ENCODE peak calls at places on chromosomes 6 and 20, in nine cellular contexts. One of them, this sample, is unnamed.

GRCh38 chr6:38352636-38353035 is 287.1 kb downstream of the BTBD9 start:
- DNase-seq in CD4-positive, alpha-beta T cell: no peak
- DNase-seq in psoas muscle: no peak
- DNase-seq in ureter: no peak
- DNase-seq in activated T-helper 1 cell treated with anti-CD3 and anti-CD28 coated beads, Interleukin-12 subunit alpha, Interleukin-12 subunit beta, Interleukin-2, Interleukin-4 antibody, amounts not matched to agents 30 ng/mL and 10 ng/mL and 1 ng/mL, durations not matched to agents 14 hours and 24 hours and 36 hours: no peak
- DNase-seq in Right ventricle myocardium inferior: no peak
- DNase-seq in GF-D8: no peak
- DNase-seq in AG09309: no peak
- DNase-seq in HS-5: no peak
- DNase-seq in this sample: no peak

GRCh38 chr6:2940851-2941250 is 30.5 kb downstream of the SERPINB6 start:
- DNase-seq in CD4-positive, alpha-beta T cell: no peak
- DNase-seq in psoas muscle: no peak
- DNase-seq in ureter: no peak
- DNase-seq in activated T-helper 1 cell treated with anti-CD3 and anti-CD28 coated beads, Interleukin-12 subunit alpha, Interleukin-12 subunit beta, Interleukin-2, Interleukin-4 antibody, amounts not matched to agents 30 ng/mL and 10 ng/mL and 1 ng/mL, durations not matched to agents 14 hours and 24 hours and 36 hours: no peak
- DNase-seq in Right ventricle myocardium inferior: no peak
- DNase-seq in GF-D8: no peak
- DNase-seq in AG09309: no peak
- DNase-seq in HS-5: no peak
- DNase-seq in this sample: no peak

GRCh38 chr20:58389324-58389967 is 417 bp downstream of the VAPB start:
- DNase-seq in CD4-positive, alpha-beta T cell: no peak
- DNase-seq in psoas muscle: no peak
- DNase-seq in ureter: no peak
- DNase-seq in activated T-helper 1 cell treated with anti-CD3 and anti-CD28 coated beads, Interleukin-12 subunit alpha, Interleukin-12 subunit beta, Interleukin-2, Interleukin-4 antibody, amounts not matched to agents 30 ng/mL and 10 ng/mL and 1 ng/mL, durations not matched to agents 14 hours and 24 hours and 36 hours: no peak
- DNase-seq in Right ventricle myocardium inferior: no peak
- DNase-seq in GF-D8: no peak
- DNase-seq in AG09309: no peak
- DNase-seq in HS-5: no peak
- DNase-seq in this sample: no peak

GRCh38 chr6:24910331-24910849 is 25.4 kb downstream of the RIPOR2 start:
- DNase-seq in CD4-positive, alpha-beta T cell: no peak
- DNase-seq in psoas muscle: peak; percentile 67
- DNase-seq in ureter: no peak
- DNase-seq in activated T-helper 1 cell treated with anti-CD3 and anti-CD28 coated beads, Interleukin-12 subunit alpha, Interleukin-12 subunit beta, Interleukin-2, Interleukin-4 antibody, amounts not matched to agents 30 ng/mL and 10 ng/mL and 1 ng/mL, durations not matched to agents 14 hours and 24 hours and 36 hours: no peak
- DNase-seq in Right ventricle myocardium inferior: no peak
- DNase-seq in GF-D8: no peak
- DNase-seq in AG09309: no peak
- DNase-seq in HS-5: no peak
- DNase-seq in this sample: peak; percentile 39

GRCh38 chr6:134722996-134723871 is 226.7 kb downstream of the ALDH8A1 start:
- DNase-seq in CD4-positive, alpha-beta T cell: no peak
- DNase-seq in psoas muscle: no peak
- DNase-seq in ureter: no peak
- DNase-seq in activated T-helper 1 cell treated with anti-CD3 and anti-CD28 coated beads, Interleukin-12 subunit alpha, Interleukin-12 subunit beta, Interleukin-2, Interleukin-4 antibody, amounts not matched to agents 30 ng/mL and 10 ng/mL and 1 ng/mL, durations not matched to agents 14 hours and 24 hours and 36 hours: no peak
- DNase-seq in Right ventricle myocardium inferior: no peak
- DNase-seq in GF-D8: no peak
- DNase-seq in AG09309: no peak
- DNase-seq in HS-5: no peak
- DNase-seq in this sample: no peak

GRCh38 chr6:26285143-26286134 is 79.6 kb upstream of the BTN3A2 start:
- DNase-seq in CD4-positive, alpha-beta T cell: peak; percentile 91
- DNase-seq in psoas muscle: peak; percentile 97
- DNase-seq in ureter: peak; percentile 99
- DNase-seq in activated T-helper 1 cell treated with anti-CD3 and anti-CD28 coated beads, Interleukin-12 subunit alpha, Interleukin-12 subunit beta, Interleukin-2, Interleukin-4 antibody, amounts not matched to agents 30 ng/mL and 10 ng/mL and 1 ng/mL, durations not matched to agents 14 hours and 24 hours and 36 hours: peak; percentile 95
- DNase-seq in Right ventricle myocardium inferior: peak; percentile 98
- DNase-seq in GF-D8: peak; percentile 96
- DNase-seq in AG09309: peak; percentile 97
- DNase-seq in HS-5: peak; percentile 98
- DNase-seq in this sample: peak; percentile 96

GRCh38 chr6:75166236-75166635 is 39.6 kb downstream of the COL12A1 start:
- DNase-seq in CD4-positive, alpha-beta T cell: no peak
- DNase-seq in psoas muscle: no peak
- DNase-seq in ureter: no peak
- DNase-seq in activated T-helper 1 cell treated with anti-CD3 and anti-CD28 coated beads, Interleukin-12 subunit alpha, Interleukin-12 subunit beta, Interleukin-2, Interleukin-4 antibody, amounts not matched to agents 30 ng/mL and 10 ng/mL and 1 ng/mL, durations not matched to agents 14 hours and 24 hours and 36 hours: no peak
- DNase-seq in Right ventricle myocardium inferior: no peak
- DNase-seq in GF-D8: no peak
- DNase-seq in AG09309: no peak
- DNase-seq in HS-5: no peak
- DNase-seq in this sample: no peak

GRCh38 chr6:166556871-166557322 is 29.6 kb downstream of the RAMACL start:
- DNase-seq in CD4-positive, alpha-beta T cell: no peak
- DNase-seq in psoas muscle: peak; percentile 96
- DNase-seq in ureter: peak; percentile 95
- DNase-seq in activated T-helper 1 cell treated with anti-CD3 and anti-CD28 coated beads, Interleukin-12 subunit alpha, Interleukin-12 subunit beta, Interleukin-2, Interleukin-4 antibody, amounts not matched to agents 30 ng/mL and 10 ng/mL and 1 ng/mL, durations not matched to agents 14 hours and 24 hours and 36 hours: no peak
- DNase-seq in Right ventricle myocardium inferior: peak; percentile 87
- DNase-seq in GF-D8: peak; percentile 5
- DNase-seq in AG09309: peak; percentile 86
- DNase-seq in HS-5: peak; percentile 64
- DNase-seq in this sample: peak; percentile 90

GRCh38 chr6:13194852-13195251 is 133.5 kb downstream of the TBC1D7 start:
- DNase-seq in CD4-positive, alpha-beta T cell: no peak
- DNase-seq in psoas muscle: peak; percentile 52
- DNase-seq in ureter: peak; percentile 54
- DNase-seq in activated T-helper 1 cell treated with anti-CD3 and anti-CD28 coated beads, Interleukin-12 subunit alpha, Interleukin-12 subunit beta, Interleukin-2, Interleukin-4 antibody, amounts not matched to agents 30 ng/mL and 10 ng/mL and 1 ng/mL, durations not matched to agents 14 hours and 24 hours and 36 hours: no peak
- DNase-seq in Right ventricle myocardium inferior: no peak
- DNase-seq in GF-D8: no peak
- DNase-seq in AG09309: peak; percentile 20
- DNase-seq in HS-5: peak; percentile 15
- DNase-seq in this sample: peak; percentile 40

GRCh38 chr20:25336561-25337422 is 53.8 kb downstream of the ABHD12 start:
- DNase-seq in CD4-positive, alpha-beta T cell: no peak
- DNase-seq in psoas muscle: no peak
- DNase-seq in ureter: peak; percentile 54
- DNase-seq in activated T-helper 1 cell treated with anti-CD3 and anti-CD28 coated beads, Interleukin-12 subunit alpha, Interleukin-12 subunit beta, Interleukin-2, Interleukin-4 antibody, amounts not matched to agents 30 ng/mL and 10 ng/mL and 1 ng/mL, durations not matched to agents 14 hours and 24 hours and 36 hours: no peak
- DNase-seq in Right ventricle myocardium inferior: no peak
- DNase-seq in GF-D8: no peak
- DNase-seq in AG09309: no peak
- DNase-seq in HS-5: no peak
- DNase-seq in this sample: no peak

GRCh38 chr6:446418-447366 is 55.1 kb downstream of the IRF4 start:
- DNase-seq in CD4-positive, alpha-beta T cell: peak; percentile 78
- DNase-seq in psoas muscle: no peak
- DNase-seq in ureter: no peak
- DNase-seq in activated T-helper 1 cell treated with anti-CD3 and anti-CD28 coated beads, Interleukin-12 subunit alpha, Interleukin-12 subunit beta, Interleukin-2, Interleukin-4 antibody, amounts not matched to agents 30 ng/mL and 10 ng/mL and 1 ng/mL, durations not matched to agents 14 hours and 24 hours and 36 hours: peak; percentile 92
- DNase-seq in Right ventricle myocardium inferior: no peak
- DNase-seq in GF-D8: no peak
- DNase-seq in AG09309: no peak
- DNase-seq in HS-5: no peak
- DNase-seq in this sample: no peak

GRCh38 chr20:36317675-36318074 is 11.5 kb downstream of the DLGAP4 start:
- DNase-seq in CD4-positive, alpha-beta T cell: no peak
- DNase-seq in psoas muscle: peak; percentile 18
- DNase-seq in ureter: no peak
- DNase-seq in activated T-helper 1 cell treated with anti-CD3 and anti-CD28 coated beads, Interleukin-12 subunit alpha, Interleukin-12 subunit beta, Interleukin-2, Interleukin-4 antibody, amounts not matched to agents 30 ng/mL and 10 ng/mL and 1 ng/mL, durations not matched to agents 14 hours and 24 hours and 36 hours: no peak
- DNase-seq in Right ventricle myocardium inferior: no peak
- DNase-seq in GF-D8: no peak
- DNase-seq in AG09309: no peak
- DNase-seq in HS-5: no peak
- DNase-seq in this sample: no peak

GRCh38 chr6:79498842-79499241 is 38.4 kb downstream of the LCA5 start:
- DNase-seq in CD4-positive, alpha-beta T cell: no peak
- DNase-seq in psoas muscle: no peak
- DNase-seq in ureter: no peak
- DNase-seq in activated T-helper 1 cell treated with anti-CD3 and anti-CD28 coated beads, Interleukin-12 subunit alpha, Interleukin-12 subunit beta, Interleukin-2, Interleukin-4 antibody, amounts not matched to agents 30 ng/mL and 10 ng/mL and 1 ng/mL, durations not matched to agents 14 hours and 24 hours and 36 hours: no peak
- DNase-seq in Right ventricle myocardium inferior: no peak
- DNase-seq in GF-D8: no peak
- DNase-seq in AG09309: no peak
- DNase-seq in HS-5: no peak
- DNase-seq in this sample: no peak

GRCh38 chr6:166862287-166862977 is 93.9 kb downstream of the RNASET2 start:
- DNase-seq in CD4-positive, alpha-beta T cell: peak; percentile 36
- DNase-seq in psoas muscle: no peak
- DNase-seq in ureter: no peak
- DNase-seq in activated T-helper 1 cell treated with anti-CD3 and anti-CD28 coated beads, Interleukin-12 subunit alpha, Interleukin-12 subunit beta, Interleukin-2, Interleukin-4 antibody, amounts not matched to agents 30 ng/mL and 10 ng/mL and 1 ng/mL, durations not matched to agents 14 hours and 24 hours and 36 hours: peak; percentile 9
- DNase-seq in Right ventricle myocardium inferior: no peak
- DNase-seq in GF-D8: no peak
- DNase-seq in AG09309: no peak
- DNase-seq in HS-5: no peak
- DNase-seq in this sample: peak; percentile 39

GRCh38 chr20:12058201-12058600 is 140.5 kb downstream of the BTBD3 start:
- DNase-seq in CD4-positive, alpha-beta T cell: no peak
- DNase-seq in psoas muscle: no peak
- DNase-seq in ureter: no peak
- DNase-seq in activated T-helper 1 cell treated with anti-CD3 and anti-CD28 coated beads, Interleukin-12 subunit alpha, Interleukin-12 subunit beta, Interleukin-2, Interleukin-4 antibody, amounts not matched to agents 30 ng/mL and 10 ng/mL and 1 ng/mL, durations not matched to agents 14 hours and 24 hours and 36 hours: no peak
- DNase-seq in Right ventricle myocardium inferior: no peak
- DNase-seq in GF-D8: peak; percentile 4
- DNase-seq in AG09309: no peak
- DNase-seq in HS-5: no peak
- DNase-seq in this sample: no peak

GRCh38 chr6:36925809-36926208 is 28.7 kb upstream of the PI16 start:
- DNase-seq in CD4-positive, alpha-beta T cell: no peak
- DNase-seq in psoas muscle: no peak
- DNase-seq in ureter: no peak
- DNase-seq in activated T-helper 1 cell treated with anti-CD3 and anti-CD28 coated beads, Interleukin-12 subunit alpha, Interleukin-12 subunit beta, Interleukin-2, Interleukin-4 antibody, amounts not matched to agents 30 ng/mL and 10 ng/mL and 1 ng/mL, durations not matched to agents 14 hours and 24 hours and 36 hours: no peak
- DNase-seq in Right ventricle myocardium inferior: no peak
- DNase-seq in GF-D8: no peak
- DNase-seq in AG09309: no peak
- DNase-seq in HS-5: no peak
- DNase-seq in this sample: no peak

GRCh38 chr6:14212632-14213031 is 95.1 kb downstream of the CD83 start:
- DNase-seq in CD4-positive, alpha-beta T cell: no peak
- DNase-seq in psoas muscle: no peak
- DNase-seq in ureter: no peak
- DNase-seq in activated T-helper 1 cell treated with anti-CD3 and anti-CD28 coated beads, Interleukin-12 subunit alpha, Interleukin-12 subunit beta, Interleukin-2, Interleukin-4 antibody, amounts not matched to agents 30 ng/mL and 10 ng/mL and 1 ng/mL, durations not matched to agents 14 hours and 24 hours and 36 hours: no peak
- DNase-seq in Right ventricle myocardium inferior: no peak
- DNase-seq in GF-D8: no peak
- DNase-seq in AG09309: no peak
- DNase-seq in HS-5: no peak
- DNase-seq in this sample: no peak

GRCh38 chr6:56690519-56691200 is 48.0 kb upstream of the DST start:
- DNase-seq in CD4-positive, alpha-beta T cell: no peak
- DNase-seq in psoas muscle: no peak
- DNase-seq in ureter: no peak
- DNase-seq in activated T-helper 1 cell treated with anti-CD3 and anti-CD28 coated beads, Interleukin-12 subunit alpha, Interleukin-12 subunit beta, Interleukin-2, Interleukin-4 antibody, amounts not matched to agents 30 ng/mL and 10 ng/mL and 1 ng/mL, durations not matched to agents 14 hours and 24 hours and 36 hours: no peak
- DNase-seq in Right ventricle myocardium inferior: no peak
- DNase-seq in GF-D8: peak; percentile 49
- DNase-seq in AG09309: no peak
- DNase-seq in HS-5: peak; percentile 80
- DNase-seq in this sample: no peak

GRCh38 chr6:167549187-167549586 is 224.3 kb downstream of the TTLL2 start:
- DNase-seq in CD4-positive, alpha-beta T cell: no peak
- DNase-seq in psoas muscle: no peak
- DNase-seq in ureter: no peak
- DNase-seq in activated T-helper 1 cell treated with anti-CD3 and anti-CD28 coated beads, Interleukin-12 subunit alpha, Interleukin-12 subunit beta, Interleukin-2, Interleukin-4 antibody, amounts not matched to agents 30 ng/mL and 10 ng/mL and 1 ng/mL, durations not matched to agents 14 hours and 24 hours and 36 hours: no peak
- DNase-seq in Right ventricle myocardium inferior: no peak
- DNase-seq in GF-D8: no peak
- DNase-seq in AG09309: no peak
- DNase-seq in HS-5: no peak
- DNase-seq in this sample: no peak

GRCh38 chr6:45742591-45742990 is 273.1 kb downstream of the CLIC5 start:
- DNase-seq in CD4-positive, alpha-beta T cell: no peak
- DNase-seq in psoas muscle: no peak
- DNase-seq in ureter: no peak
- DNase-seq in activated T-helper 1 cell treated with anti-CD3 and anti-CD28 coated beads, Interleukin-12 subunit alpha, Interleukin-12 subunit beta, Interleukin-2, Interleukin-4 antibody, amounts not matched to agents 30 ng/mL and 10 ng/mL and 1 ng/mL, durations not matched to agents 14 hours and 24 hours and 36 hours: no peak
- DNase-seq in Right ventricle myocardium inferior: no peak
- DNase-seq in GF-D8: no peak
- DNase-seq in AG09309: no peak
- DNase-seq in HS-5: no peak
- DNase-seq in this sample: no peak